ENCODE peak calls at places on chromosome 20, in nine cellular contexts. S, Z, J, O, V, F, H, I and E are unnamed samples. For H3K36me3, the result is how much of the 10 kb centered on the place peaks cover.

GRCh38 chr20:15236812-15237211 is 899.4 kb upstream of the FLRT3 start:
- DNase-seq in S (no peak), V (peak), Z (no peak), F (no peak), H (peak), I (peak), J (no peak), O (peak), E (peak)

GRCh38 chr20:47598911-47599745 is 97.4 kb downstream of the NCOA3 start:
- DNase-seq in S (no peak), Z (no peak), F (no peak), H (no peak), V (no peak), O (no peak), J (no peak), I (no peak), E (no peak)

GRCh38 chr20:45919951-45920794 is 8.2 kb upstream of the PLTP start:
- DNase-seq in F (no peak), S (no peak), V (no peak), I (peak), H (no peak), Z (peak), O (no peak), J (no peak), E (no peak)

GRCh38 chr20:15708984-15709598 is 864.2 kb downstream of the KIF16B start:
- DNase-seq in J (peak), H (peak), V (no peak), S (no peak), I (peak), O (peak), F (peak), Z (no peak), E (peak)

GRCh38 chr20:3693376-3693775 is 11.6 kb upstream of the ADAM33 start:
- DNase-seq in V (no peak), O (no peak), F (no peak), I (no peak), H (no peak), S (no peak), J (no peak), Z (no peak), E (no peak)

GRCh38 chr20:1443085-1443484 is 23.6 kb downstream of the NSFL1C start:
- DNase-seq in H (no peak), S (no peak), I (no peak), V (no peak), O (no peak), J (no peak), Z (no peak), F (no peak), E (no peak)

GRCh38 chr20:11906626-11907480 is 10.8 kb upstream of the BTBD3 start:
- DNase-seq in F (no peak), S (no peak), O (no peak), J (no peak), V (peak), Z (no peak), I (peak), H (no peak), E (no peak)

GRCh38 chr20:45254867-45255266 is 503 bp upstream of the SLPI start:
- DNase-seq in F (no peak), V (peak), J (no peak), O (no peak), H (no peak), I (peak), S (no peak), Z (no peak), E (no peak)

GRCh38 chr20:62957136-62958117 is 4.9 kb downstream of the SLC17A9 start:
- DNase-seq in I (no peak), Z (peak), V (no peak), J (no peak), O (no peak), S (no peak), F (no peak), H (no peak), E (peak)

GRCh38 chr20:33674294-33675126 is at the start of gene NECAB3:
- DNase-seq in S (peak), O (peak), J (peak), H (peak), Z (peak), I (peak), V (peak), F (peak), E (peak)

GRCh38 chr20:13784271-13784892 is 337 bp downstream of the ESF1 start:
- DNase-seq in V (no peak), I (no peak), J (no peak), F (peak), Z (no peak), O (no peak), S (no peak), H (peak), E (peak)

GRCh38 chr20:4998160-4998651 is 3.1 kb downstream of the SLC23A2 start:
- DNase-seq in V (no peak), Z (no peak), H (no peak), O (no peak), S (no peak), F (no peak), J (no peak), I (no peak), E (no peak)

GRCh38 chr20:47042464-47042863 is 147.8 kb downstream of the EYA2 start:
- DNase-seq in J (no peak), H (no peak), O (no peak), I (no peak), S (no peak), V (no peak), F (no peak), Z (no peak), E (no peak)

GRCh38 chr20:8361008-8361652 is 229.1 kb downstream of the PLCB1 start:
- DNase-seq in J (no peak), O (no peak), F (no peak), I (peak), Z (no peak), S (no peak), H (peak), V (peak), E (no peak)

GRCh38 chr20:44701116-44701865 is 13.9 kb upstream of the CCN5 start:
- DNase-seq in V (no peak), I (no peak), J (no peak), H (no peak), S (no peak), Z (no peak), O (peak), F (no peak), E (no peak)

GRCh38 chr20:33465536-33466302 is 22.2 kb upstream of the SNTA1 start:
- DNase-seq in J (no peak), S (peak), V (no peak), H (no peak), Z (no peak), I (peak), O (no peak), F (no peak), E (no peak)

GRCh38 chr20:43605715-43606114 is 15.0 kb downstream of the IFT52 start:
- DNase-seq in Z (no peak), V (no peak), J (no peak), S (no peak), I (no peak), H (no peak), O (no peak), F (no peak), E (no peak)

GRCh38 chr20:1430004-1430451 is 36.6 kb downstream of the NSFL1C start:
- DNase-seq in S (no peak), V (no peak), Z (no peak), O (no peak), I (peak), H (no peak), F (no peak), J (no peak), E (no peak)

GRCh38 chr20:45336530-45337366 is 11.5 kb downstream of the SDC4 start:
- DNase-seq in F (no peak), I (peak), Z (peak), O (no peak), J (no peak), H (no peak), V (peak), S (peak), E (no peak)

GRCh38 chr20:13363473-13363872 is 142.4 kb downstream of the ISM1 start:
- DNase-seq in F (no peak), I (no peak), J (no peak), O (no peak), Z (no peak), S (no peak), H (no peak), V (no peak), E (no peak)

GRCh38 chr20:5168582-5169396 is 42.0 kb downstream of the CDS2 start:
- DNase-seq in J (no peak), S (no peak), H (no peak), V (peak), O (peak), F (no peak), I (peak), Z (no peak), E (peak)

GRCh38 chr20:3744806-3745685 is 12.6 kb downstream of the HSPA12B start:
- DNase-seq in S (peak), O (peak), V (peak), H (peak), I (peak), J (peak), F (peak), Z (peak), E (peak)

GRCh38 chr20:35721219-35721618 is 20.8 kb downstream of the RBM39 start:
- DNase-seq in F (no peak), I (no peak), J (no peak), H (no peak), O (peak), V (no peak), S (no peak), Z (no peak), E (no peak)

GRCh38 chr20:60137657-60138245 is 179.5 kb downstream of the CDH26 start:
- DNase-seq in S (no peak), I (no peak), O (peak), J (no peak), F (no peak), V (peak), Z (no peak), H (peak), E (no peak)

GRCh38 chr20:63740070-63740500 is 509 bp downstream of the SLC2A4RG start:
- DNase-seq in H (peak), V (no peak), Z (peak), S (peak), J (peak), F (peak), O (no peak), I (peak), E (peak)

GRCh38 chr20:14259691-14260090 is 77.7 kb downstream of the FLRT3 start:
- DNase-seq in S (no peak), I (peak), J (no peak), O (no peak), F (no peak), Z (no peak), H (no peak), V (peak), E (no peak)

GRCh38 chr20:1247689-1248088 is 18.4 kb upstream of the SNPH start:
- DNase-seq in I (no peak), V (no peak), S (no peak), H (no peak), Z (no peak), O (no peak), F (no peak), J (no peak), E (no peak)

GRCh38 chr20:56589633-56590032 is 39.5 kb upstream of the TFAP2C start:
- DNase-seq in Z (no peak), F (no peak), I (no peak), H (no peak), J (no peak), S (no peak), V (no peak), O (no peak), E (no peak)

GRCh38 chr20:46279104-46279503 is 29.2 kb downstream of the CDH22 start:
- DNase-seq in Z (no peak), V (no peak), F (no peak), H (no peak), S (no peak), O (no peak), J (no peak), I (no peak), E (no peak)

DNA sequence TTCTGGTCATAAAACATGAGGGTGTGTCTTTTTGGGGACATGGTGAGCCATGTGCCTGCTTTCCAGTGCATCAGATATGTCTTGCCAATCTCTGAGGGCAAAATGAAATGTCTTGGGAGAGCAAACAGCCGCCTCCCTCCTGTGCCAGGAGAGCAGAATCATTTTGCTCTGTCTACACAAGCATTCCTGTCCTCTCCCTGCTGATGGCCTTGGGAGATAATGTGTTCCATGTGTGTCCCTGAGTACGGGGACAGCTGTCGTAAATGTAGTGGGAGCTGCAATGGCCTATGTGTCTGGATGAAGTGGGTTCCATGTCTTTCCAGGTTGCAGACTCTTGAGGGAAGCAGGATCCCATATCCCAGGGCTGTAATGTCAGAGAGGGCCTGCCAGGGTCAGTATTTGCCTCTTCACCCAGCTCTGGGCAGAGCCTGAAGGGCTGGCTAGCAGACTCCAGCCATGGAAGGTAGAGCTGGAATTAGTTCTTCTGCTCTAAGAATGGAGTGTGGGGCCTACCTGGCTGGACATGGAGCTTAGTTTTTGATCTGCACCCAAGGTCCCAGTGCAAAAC is 40.4 kb downstream of the MAFB start:
- DNase-seq in I (no peak), S (no peak), O (peak), Z (no peak), F (no peak), J (no peak), H (peak), V (no peak), E (no peak)
- TF ChIP-seq CTCF in I (no peak), S (no peak), O (no peak), Z (no peak), F (no peak), J (no peak), H (peak), V (no peak), E (no peak)

GRCh38 chr20:53080969-53081871 is 109.1 kb downstream of the TSHZ2 start:
- DNase-seq in S (no peak), F (no peak), V (peak), O (no peak), I (peak), Z (no peak), J (no peak), H (peak), E (no peak)
- H3K4me3 ChIP-seq in S (no peak), F (no peak), V (no peak), O (no peak), I (no peak), Z (no peak), J (no peak), H (no peak), E (no peak)

GRCh38 chr20:49538950-49539349 is 29.0 kb downstream of the PTGIS start:
- DNase-seq in V (no peak), J (no peak), I (no peak), Z (no peak), F (no peak), S (no peak), H (no peak), O (no peak), E (no peak)

GRCh38 chr20:49541733-49542513 is 26.0 kb downstream of the PTGIS start:
- DNase-seq in I (peak), H (peak), J (peak), O (peak), F (peak), V (peak), Z (peak), S (peak), E (peak)

GRCh38 chr20:49540696-49541435 is 27.1 kb downstream of the PTGIS start:
- DNase-seq in V (no peak), H (no peak), Z (no peak), S (no peak), I (no peak), J (no peak), F (no peak), O (no peak), E (no peak)

GRCh38 chr20:49539481-49540231 is 28.3 kb downstream of the PTGIS start:
- DNase-seq in J (no peak), V (no peak), H (no peak), O (no peak), S (no peak), F (no peak), Z (no peak), I (no peak), E (no peak)

DNA sequence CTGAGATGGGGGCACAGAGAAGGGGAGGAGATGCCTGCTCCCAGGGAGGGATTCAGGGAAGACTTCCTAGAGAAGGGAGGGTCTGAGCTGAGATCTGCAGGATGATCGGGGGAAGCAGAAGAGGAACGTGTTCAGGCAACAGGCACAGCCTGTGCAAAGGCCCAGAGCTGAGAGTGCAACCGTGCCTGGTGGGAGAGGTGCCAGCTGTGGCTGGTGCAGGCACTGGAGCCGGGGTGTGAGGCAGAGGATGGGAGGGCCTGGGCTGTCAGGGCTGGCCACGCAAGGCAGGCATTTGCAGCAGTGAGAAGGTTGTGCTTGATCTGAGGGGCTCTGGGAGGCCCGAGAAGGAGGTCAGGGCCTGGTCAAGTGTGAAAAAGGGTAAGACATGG is 27.7 kb downstream of the PTGIS start:
- DNase-seq in V (no peak), J (no peak), H (no peak), I (no peak), S (no peak), Z (no peak), F (no peak), O (no peak), E (peak)
- H3K36me3 ChIP-seq in V (under half), J (under half), H (under half), I (under half), S (under half), Z (under half), F (under half), O (under half), E (under half)

GRCh38 chr20:58184984-58185383 is 43.5 kb downstream of the ANKRD60 start:
- DNase-seq in V (no peak), Z (no peak), J (no peak), S (no peak), I (no peak), F (no peak), H (no peak), O (no peak), E (no peak)

GRCh38 chr20:58184063-58184462 is 44.4 kb downstream of the ANKRD60 start:
- DNase-seq in Z (no peak), I (no peak), O (no peak), F (no peak), H (no peak), V (no peak), S (no peak), J (no peak), E (no peak)

GRCh38 chr20:58192065-58192464 is 36.4 kb downstream of the ANKRD60 start:
- DNase-seq in J (no peak), Z (no peak), O (no peak), I (no peak), S (no peak), F (no peak), V (no peak), H (no peak), E (no peak)

GRCh38 chr20:58192567-58192966 is 35.9 kb downstream of the ANKRD60 start:
- DNase-seq in S (no peak), V (no peak), I (no peak), H (no peak), Z (no peak), J (no peak), F (peak), O (peak), E (no peak)

GRCh38 chr20:58188496-58188895 is 40.0 kb downstream of the ANKRD60 start:
- DNase-seq in V (no peak), H (no peak), F (no peak), J (no peak), Z (no peak), O (peak), S (no peak), I (no peak), E (no peak)
- TF ChIP-seq CTCF in V (no peak), H (no peak), F (no peak), J (no peak), Z (no peak), O (peak), S (no peak), I (no peak), E (no peak)

GRCh38 chr20:10668677-10669368 is 5.0 kb downstream of the JAG1 start:
- DNase-seq in F (no peak), I (no peak), V (no peak), S (no peak), O (no peak), Z (no peak), H (no peak), J (no peak), E (no peak)

GRCh38 chr20:10671221-10671849 is 2.5 kb downstream of the JAG1 start:
- DNase-seq in Z (no peak), J (peak), S (peak), F (no peak), V (peak), H (peak), I (peak), O (peak), E (no peak)

GRCh38 chr20:10671850-10672578 is 1.8 kb downstream of the JAG1 start:
- DNase-seq in I (peak), Z (peak), O (peak), S (peak), J (peak), V (no peak), H (peak), F (no peak), E (peak)

GRCh38 chr20:10670521-10671220 is 3.1 kb downstream of the JAG1 start:
- DNase-seq in F (no peak), H (no peak), I (no peak), S (no peak), Z (no peak), J (no peak), O (no peak), V (no peak), E (no peak)

GRCh38 chr20:10669843-10670446 is 3.9 kb downstream of the JAG1 start:
- DNase-seq in V (no peak), I (no peak), J (no peak), F (no peak), S (no peak), Z (no peak), O (no peak), H (no peak), E (no peak)
- H3K4me3 ChIP-seq in V (peak), I (peak), J (peak), F (no peak), S (peak), Z (peak), O (no peak), H (no peak), E (no peak)

DNA sequence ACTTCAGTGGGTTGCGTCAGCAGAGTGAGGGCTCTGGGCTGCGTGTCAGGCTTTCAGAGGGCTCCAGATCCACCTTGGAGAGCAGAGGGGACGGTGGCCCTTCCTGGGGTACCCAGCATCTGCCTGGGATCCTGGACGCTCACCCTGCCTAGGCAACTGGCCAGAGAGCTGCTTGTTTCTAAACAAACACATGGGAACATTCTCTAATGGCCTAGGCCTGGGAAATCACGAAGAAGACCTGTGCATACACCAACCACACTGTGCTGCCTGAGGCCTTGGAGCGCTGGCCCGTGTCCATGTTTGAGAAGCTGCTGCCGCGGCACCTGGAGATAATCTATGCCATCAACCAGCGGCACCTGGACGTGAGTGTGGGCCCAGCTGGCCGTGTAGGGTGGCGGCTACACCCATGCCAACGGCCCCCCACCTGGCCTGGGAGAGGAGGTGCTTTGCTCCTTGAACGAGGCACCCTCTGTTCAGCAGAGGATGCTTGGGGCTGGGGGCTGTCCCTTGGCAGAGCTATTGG is 32.2 kb downstream of the PYGB start:
- DNase-seq in I (no peak), F (no peak), V (no peak), S (peak), Z (peak), J (no peak), H (peak), O (no peak), E (no peak)
- H3K36me3 ChIP-seq in I (under half), F (under half), V (half or more), S (half or more), Z (half or more), J (half or more), H (under half), O (under half), E (half or more)

DNA sequence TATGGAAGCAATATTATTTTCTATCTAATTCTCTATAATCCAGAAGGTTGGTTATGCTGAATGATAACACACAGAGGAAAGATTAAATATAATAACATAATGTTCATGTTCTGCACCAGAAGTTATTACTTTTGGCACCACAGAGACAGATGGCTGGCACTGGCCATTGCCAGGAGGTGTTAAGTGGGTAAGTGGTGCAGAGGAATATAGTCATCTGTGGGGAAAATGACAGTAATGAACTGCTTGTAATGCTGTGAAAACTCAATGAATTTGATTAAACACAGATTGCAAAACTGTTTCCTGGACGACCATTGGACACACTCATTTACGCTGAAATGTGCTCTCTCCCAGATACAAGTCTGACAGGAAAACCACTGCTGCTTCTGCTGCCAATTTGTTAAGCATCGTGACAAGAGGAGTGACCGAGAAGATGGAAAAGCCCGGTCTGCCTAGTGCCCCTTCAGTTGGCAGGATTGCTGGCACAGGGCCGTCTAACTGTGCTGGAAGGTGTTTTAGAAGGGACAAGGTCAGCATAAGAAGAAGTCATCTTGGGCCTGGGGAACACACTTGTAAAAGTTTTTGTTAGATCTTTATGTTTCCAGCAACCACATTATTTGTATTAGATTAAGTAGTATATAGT is 567.4 kb downstream of the CBLN4 start:
- DNase-seq in S (no peak), O (no peak), H (no peak), V (no peak), I (no peak), J (no peak), Z (no peak), F (no peak), E (no peak)
- TF ChIP-seq CTCF in S (no peak), O (no peak), H (no peak), V (no peak), I (no peak), J (no peak), Z (no peak), F (no peak), E (no peak)